ENCODE peak calls at places on chromosomes 7 and 10, in four cellular contexts. One of them, this sample, is unnamed.

GRCh38 chr10:31133628-31134302 is 102.1 kb upstream of the ZNF438 start:
- DNase-seq in dorsolateral prefrontal cortex: peak; percentile 83
- DNase-seq in IMR-90: peak; percentile 65
- DNase-seq in lower lobe of right lung: peak; percentile 86
- DNase-seq in this sample: peak; percentile 73

GRCh38 chr7:81284576-81284975 is 365.7 kb upstream of the SEMA3C start:
- DNase-seq in IMR-90: peak; percentile 81
- DNase-seq in dorsolateral prefrontal cortex: no peak
- DNase-seq in lower lobe of right lung: no peak
- DNase-seq in this sample: no peak

GRCh38 chr7:23012797-23013714 is 874 bp downstream of the HYCC1 start:
- DNase-seq in dorsolateral prefrontal cortex: peak; percentile 51
- DNase-seq in IMR-90: no peak
- DNase-seq in lower lobe of right lung: peak; percentile 60
- DNase-seq in this sample: peak; percentile 57

GRCh38 chr7:41956712-41957111 is 253.8 kb upstream of the INHBA start:
- DNase-seq in lower lobe of right lung: no peak
- DNase-seq in IMR-90: no peak
- DNase-seq in dorsolateral prefrontal cortex: no peak
- DNase-seq in this sample: no peak

GRCh38 chr10:97509120-97509670 is 10.5 kb downstream of the UBTD1 start:
- DNase-seq in dorsolateral prefrontal cortex: peak; percentile 11
- DNase-seq in IMR-90: no peak
- DNase-seq in lower lobe of right lung: no peak
- DNase-seq in this sample: no peak

GRCh38 chr10:283916-284356 is 148.7 kb downstream of the ZMYND11 start:
- DNase-seq in IMR-90: no peak
- DNase-seq in dorsolateral prefrontal cortex: no peak
- DNase-seq in lower lobe of right lung: no peak
- DNase-seq in this sample: no peak

GRCh38 chr7:112779667-112780066 is 10.5 kb downstream of the TMEM168 start:
- DNase-seq in dorsolateral prefrontal cortex: no peak
- DNase-seq in lower lobe of right lung: no peak
- DNase-seq in IMR-90: peak; percentile 65
- DNase-seq in this sample: no peak

GRCh38 chr7:30800785-30801252 is 29.6 kb downstream of the MINDY4 start:
- DNase-seq in IMR-90: peak; percentile 81
- DNase-seq in dorsolateral prefrontal cortex: no peak
- DNase-seq in lower lobe of right lung: no peak
- DNase-seq in this sample: peak; percentile 30

GRCh38 chr7:69429817-69430501 is 168.3 kb upstream of the AUTS2 start:
- DNase-seq in IMR-90: no peak
- DNase-seq in lower lobe of right lung: peak; percentile 51
- DNase-seq in dorsolateral prefrontal cortex: no peak
- DNase-seq in this sample: no peak

GRCh38 chr10:49090696-49091338 is 24.5 kb downstream of the VSTM4 start:
- DNase-seq in lower lobe of right lung: no peak
- DNase-seq in IMR-90: no peak
- DNase-seq in dorsolateral prefrontal cortex: no peak
- DNase-seq in this sample: no peak

GRCh38 chr7:21355406-21355874 is 72.4 kb upstream of the SP4 start:
- DNase-seq in lower lobe of right lung: no peak
- DNase-seq in IMR-90: no peak
- DNase-seq in dorsolateral prefrontal cortex: no peak
- DNase-seq in this sample: no peak

GRCh38 chr10:118405933-118406332 is 63.8 kb upstream of the FAM204A start:
- DNase-seq in IMR-90: no peak
- DNase-seq in lower lobe of right lung: no peak
- DNase-seq in dorsolateral prefrontal cortex: no peak
- DNase-seq in this sample: no peak

GRCh38 chr7:117775826-117776623 is 97.2 kb downstream of the CTTNBP2 start:
- DNase-seq in lower lobe of right lung: no peak
- DNase-seq in IMR-90: no peak
- DNase-seq in dorsolateral prefrontal cortex: no peak
- DNase-seq in this sample: no peak

GRCh38 chr10:96369890-96370574 is 11.2 kb upstream of the OPALIN start:
- DNase-seq in lower lobe of right lung: no peak
- DNase-seq in IMR-90: no peak
- DNase-seq in dorsolateral prefrontal cortex: no peak
- DNase-seq in this sample: no peak

GRCh38 chr7:148543-148931 is 43.8 kb upstream of the FAM20C start:
- DNase-seq in lower lobe of right lung: no peak
- DNase-seq in dorsolateral prefrontal cortex: no peak
- DNase-seq in IMR-90: no peak
- DNase-seq in this sample: no peak

GRCh38 chr7:84912537-84912936 is 274.3 kb downstream of the SEMA3D start:
- DNase-seq in IMR-90: no peak
- DNase-seq in dorsolateral prefrontal cortex: no peak
- DNase-seq in lower lobe of right lung: no peak
- DNase-seq in this sample: no peak

GRCh38 chr7:84912993-84913635 is 273.7 kb downstream of the SEMA3D start:
- DNase-seq in IMR-90: no peak
- DNase-seq in dorsolateral prefrontal cortex: no peak
- DNase-seq in lower lobe of right lung: no peak
- DNase-seq in this sample: no peak

GRCh38 chr7:84916161-84916560 is 270.7 kb downstream of the SEMA3D start:
- DNase-seq in lower lobe of right lung: no peak
- DNase-seq in dorsolateral prefrontal cortex: no peak
- DNase-seq in IMR-90: no peak
- DNase-seq in this sample: no peak

GRCh38 chr7:84913731-84914130 is 273.1 kb downstream of the SEMA3D start:
- DNase-seq in IMR-90: peak; percentile 66
- DNase-seq in lower lobe of right lung: no peak
- DNase-seq in dorsolateral prefrontal cortex: no peak
- DNase-seq in this sample: no peak

GRCh38 chr7:84914598-84914997 is 272.3 kb downstream of the SEMA3D start:
- DNase-seq in dorsolateral prefrontal cortex: no peak
- DNase-seq in IMR-90: no peak
- DNase-seq in lower lobe of right lung: no peak
- DNase-seq in this sample: no peak
- TF ChIP-seq CTCF in dorsolateral prefrontal cortex: no peak
- TF ChIP-seq CTCF in IMR-90: no peak
- TF ChIP-seq CTCF in lower lobe of right lung: no peak
- TF ChIP-seq CTCF in this sample: no peak

DNA sequence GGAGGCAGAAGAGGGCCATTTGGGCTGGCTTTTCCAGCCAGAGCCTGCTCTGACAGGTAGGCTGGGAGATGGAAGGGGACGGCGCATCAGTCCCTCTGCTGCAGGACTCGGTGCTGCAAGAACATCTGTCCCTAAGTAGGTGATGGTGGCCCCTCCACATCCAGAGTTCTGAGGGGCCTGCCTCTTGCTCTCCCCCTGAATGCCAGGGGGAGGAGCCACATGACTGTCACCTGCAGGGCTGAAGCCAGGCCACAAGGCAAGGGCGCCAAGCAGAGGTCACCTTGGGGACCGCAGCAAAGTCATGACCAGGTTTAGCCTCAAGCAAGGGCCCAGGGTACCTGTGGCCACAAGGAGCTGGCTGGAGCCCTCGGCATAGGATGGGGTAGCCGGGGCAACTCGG is 99.4 kb downstream of the FAM53B start:
- DNase-seq in dorsolateral prefrontal cortex: no peak
- DNase-seq in lower lobe of right lung: no peak
- DNase-seq in IMR-90: no peak
- DNase-seq in this sample: no peak
- TF ChIP-seq CTCF in dorsolateral prefrontal cortex: no peak
- TF ChIP-seq CTCF in lower lobe of right lung: no peak
- TF ChIP-seq CTCF in IMR-90: no peak
- TF ChIP-seq CTCF in this sample: no peak

GRCh38 chr10:103238506-103239252 is 7.0 kb upstream of the RPEL1 start:
- DNase-seq in IMR-90: peak; percentile 61
- DNase-seq in dorsolateral prefrontal cortex: no peak
- DNase-seq in lower lobe of right lung: peak; percentile 52
- DNase-seq in this sample: no peak
- TF ChIP-seq CTCF in IMR-90: peak; percentile 58
- TF ChIP-seq CTCF in dorsolateral prefrontal cortex: no peak
- TF ChIP-seq CTCF in lower lobe of right lung: no peak
- TF ChIP-seq CTCF in this sample: no peak

GRCh38 chr7:28623863-28624262 is 211.5 kb downstream of the CREB5 start:
- DNase-seq in dorsolateral prefrontal cortex: no peak
- DNase-seq in IMR-90: no peak
- DNase-seq in lower lobe of right lung: no peak
- DNase-seq in this sample: no peak
- TF ChIP-seq CTCF in dorsolateral prefrontal cortex: peak; percentile 22
- TF ChIP-seq CTCF in IMR-90: no peak
- TF ChIP-seq CTCF in lower lobe of right lung: no peak
- TF ChIP-seq CTCF in this sample: peak; percentile 49